ENCODE peak calls at places on chromosomes 16 and 17, in four cellular contexts. P, W, S and D are unnamed samples. For H3F3A, the result is how much of the 10 kb centered on the place peaks cover.

GRCh38 chr17:81453712-81454111 is 58.5 kb downstream of the BAHCC1 start:
- DNase-seq in S (no peak), P (no peak), W (no peak), D (no peak)

GRCh38 chr16:49532243-49532870 is 158.8 kb downstream of the C16orf78 start:
- DNase-seq in S (peak), W (no peak), P (no peak), D (no peak)

GRCh38 chr16:74650966-74651567 is 15.6 kb downstream of the RFWD3 start:
- DNase-seq in W (no peak), P (peak), S (peak), D (peak)

GRCh38 chr16:24246911-24247607 is 9.1 kb upstream of the CACNG3 start:
- DNase-seq in W (no peak), P (no peak), S (no peak), D (no peak)

GRCh38 chr17:50834126-50834785 is 1.1 kb upstream of the WFIKKN2 start:
- DNase-seq in S (no peak), P (no peak), W (no peak), D (no peak)

GRCh38 chr16:11079657-11080187 is 135.4 kb downstream of the CLEC16A start:
- DNase-seq in P (peak), W (no peak), S (no peak), D (peak)

GRCh38 chr17:31494259-31495048 is 103.0 kb downstream of the RAB11FIP4 start:
- DNase-seq in W (no peak), S (no peak), P (no peak), D (no peak)

GRCh38 chr16:75695708-75696107 is 5.6 kb downstream of the DUXB start:
- DNase-seq in S (peak), W (no peak), P (no peak), D (no peak)

GRCh38 chr17:50898369-50899004 is 32.3 kb upstream of the TOB1 start:
- DNase-seq in S (no peak), W (no peak), P (no peak), D (no peak)

GRCh38 chr17:50361561-50362480 is 11.2 kb downstream of the MRPL27 start:
- DNase-seq in S (peak), W (peak), P (peak), D (peak)

GRCh38 chr16:23248261-23249194 is 53.6 kb upstream of the SCNN1B start:
- DNase-seq in P (no peak), S (no peak), W (no peak), D (no peak)

GRCh38 chr16:49921791-49922456 is 66.0 kb upstream of the ZNF423 start:
- DNase-seq in S (peak), W (peak), P (peak), D (peak)

GRCh38 chr17:10032142-10032541 is 127.1 kb upstream of the RCVRN start:
- DNase-seq in W (no peak), S (no peak), P (peak), D (no peak)

GRCh38 chr16:20799599-20799998 is 6.7 kb downstream of the ERI2 start:
- DNase-seq in S (peak), W (peak), P (peak), D (peak)

GRCh38 chr16:3748307-3748706 is 31.0 kb upstream of the TRAP1 start:
- DNase-seq in S (no peak), W (no peak), P (no peak), D (no peak)

GRCh38 chr17:33934696-33935095 is 320.4 kb upstream of the CCL2 start:
- DNase-seq in S (no peak), W (no peak), P (no peak), D (no peak)

GRCh38 chr16:67357561-67357960 is 30.9 kb downstream of the LRRC36 start:
- DNase-seq in W (no peak), P (no peak), S (no peak), D (no peak)

GRCh38 chr16:66988197-66988788 is at the start of gene CES4A:
- DNase-seq in S (no peak), W (no peak), P (peak), D (peak)

GRCh38 chr17:15490634-15491261 is 23.3 kb upstream of the CDRT4 start:
- DNase-seq in S (peak), W (no peak), P (peak), D (peak)

GRCh38 chr17:31112001-31112661 is 17.4 kb downstream of the NF1 start:
- DNase-seq in S (no peak), P (peak), W (no peak), D (no peak)

GRCh38 chr17:1376061-1376460 is 24.0 kb downstream of the YWHAE start:
- DNase-seq in W (peak), P (no peak), S (no peak), D (no peak)

GRCh38 chr17:1375615-1376014 is 24.4 kb downstream of the YWHAE start:
- DNase-seq in W (no peak), S (no peak), P (no peak), D (no peak)

GRCh38 chr17:1379930-1380313 is 20.1 kb downstream of the YWHAE start:
- DNase-seq in S (no peak), W (peak), P (peak), D (no peak)

GRCh38 chr17:1379208-1379929 is 20.7 kb downstream of the YWHAE start:
- DNase-seq in W (no peak), P (no peak), S (no peak), D (no peak)

GRCh38 chr17:1377334-1377733 is 22.7 kb downstream of the YWHAE start:
- DNase-seq in W (peak), P (no peak), S (no peak), D (no peak)
- H3F3A ChIP-seq in W (half or more), P (half or more), S (under half), D (under half)

DNA sequence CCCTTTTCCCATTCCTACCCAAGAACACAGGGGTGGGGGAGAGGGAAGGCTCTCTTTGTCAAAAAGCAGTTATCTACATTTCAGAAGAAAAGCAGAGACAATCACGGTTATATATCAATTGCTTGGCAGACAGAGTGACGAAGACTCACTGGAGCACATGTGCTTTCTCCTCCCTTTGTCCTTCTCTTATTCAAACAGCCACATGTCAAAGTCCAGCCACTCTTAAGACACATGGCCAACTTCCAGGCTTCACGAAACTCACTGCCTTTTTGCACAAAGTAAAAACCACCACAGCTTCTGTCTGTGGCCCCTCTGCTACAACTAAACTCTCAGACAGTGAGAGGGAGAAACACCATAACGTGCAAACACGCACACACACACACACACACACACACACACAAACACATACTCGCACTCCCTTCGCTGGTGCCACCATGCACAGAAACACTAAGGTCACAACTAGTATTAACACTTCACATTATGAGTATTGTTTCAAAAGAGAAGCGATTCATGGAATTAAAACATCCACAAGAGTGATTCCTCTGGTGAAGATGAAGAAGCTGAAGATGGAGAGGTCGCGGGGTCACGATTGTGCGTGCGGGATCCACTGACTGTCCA is 7.0 kb upstream of the GHDC start:
- DNase-seq in W (no peak), P (no peak), S (no peak), D (no peak)
- H3F3A ChIP-seq in W (under half), P (under half), S (under half), D (under half)

DNA sequence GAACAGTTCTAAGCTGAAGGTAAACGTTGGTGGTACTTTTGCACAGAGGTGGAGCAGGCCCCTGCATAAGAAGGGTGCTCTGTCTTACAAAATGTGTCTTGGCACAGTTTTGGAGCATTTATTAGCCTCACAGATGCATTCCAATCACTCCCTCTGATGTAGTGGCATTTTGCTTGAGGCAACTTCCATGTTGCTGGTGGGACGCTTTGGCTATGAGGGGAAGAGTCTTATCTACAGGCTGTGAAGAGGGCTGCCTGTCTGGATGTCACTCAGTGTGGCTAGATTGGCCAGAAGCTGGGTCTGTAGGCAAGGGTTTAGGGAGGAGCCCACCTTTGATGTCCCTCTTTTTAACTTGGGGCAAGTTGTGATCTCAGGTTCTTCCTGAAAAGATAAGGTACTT is 2.6 kb upstream of the RARA start:
- DNase-seq in S (no peak), P (peak), W (no peak), D (no peak)
- H3F3A ChIP-seq in S (half or more), P (half or more), W (under half), D (under half)

DNA sequence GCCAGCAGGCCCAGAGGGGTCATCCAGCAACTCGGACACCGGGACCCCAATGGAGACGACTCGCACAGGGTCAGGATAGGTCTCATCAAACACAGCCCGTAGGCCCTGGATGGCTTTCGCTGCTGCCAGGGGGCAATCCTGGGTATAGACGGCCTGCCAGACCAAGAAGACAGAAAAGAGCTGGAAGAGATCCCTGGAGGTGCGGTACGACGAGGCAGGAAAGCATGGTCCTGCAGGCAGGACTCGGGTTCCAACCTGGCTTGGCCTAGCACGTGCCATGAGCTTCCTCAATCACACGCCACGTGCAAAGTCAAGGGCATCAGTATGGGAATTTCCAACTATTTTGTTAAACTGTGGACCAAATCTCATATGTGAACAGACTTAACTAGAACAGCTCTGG is 6.3 kb upstream of the EXOSC6 start:
- DNase-seq in W (no peak), S (no peak), P (no peak), D (no peak)
- H3F3A ChIP-seq in W (under half), S (under half), P (half or more), D (under half)

GRCh38 chr17:8222380-8222629 is 11.9 kb upstream of the AURKB start:
- DNase-seq in S (peak), W (no peak), P (no peak), D (no peak)
- H3F3A ChIP-seq in S (half or more), W (under half), P (half or more), D (under half)